ENCODE peak calls at places on chromosomes 7 and 10, in seven cellular contexts. M, I, A, F, B, R and C are unnamed samples.

GRCh38 chr10:117163061-117163953 is 25.2 kb upstream of the VAX1 start:
- DNase-seq in M (no peak), I (no peak), A (no peak), F (no peak), B (peak), R (no peak), C (no peak)

GRCh38 chr10:3287566-3288445 is 115.2 kb upstream of the PITRM1 start:
- DNase-seq in M (no peak), I (no peak), A (no peak), F (no peak), B (peak), R (no peak), C (no peak)

GRCh38 chr10:49539320-49539885 is 482 bp upstream of the ERCC6 start:
- DNase-seq in M (peak), I (no peak), A (peak), F (peak), B (peak), R (no peak), C (no peak)

GRCh38 chr7:3301831-3302618 is 973 bp downstream of the SDK1 start:
- DNase-seq in M (no peak), I (no peak), A (no peak), F (no peak), B (no peak), R (no peak), C (no peak)

GRCh38 chr10:37826806-37827205 is 30.6 kb downstream of the ZNF248 start:
- DNase-seq in M (no peak), I (no peak), A (no peak), F (no peak), B (no peak), R (no peak), C (no peak)

GRCh38 chr7:99340659-99341058 is 15.0 kb downstream of the ARPC1A start:
- DNase-seq in M (no peak), I (no peak), A (no peak), F (no peak), B (no peak), R (no peak), C (no peak)

GRCh38 chr10:72007246-72007892 is 43.2 kb downstream of the CHST3 start:
- DNase-seq in M (no peak), I (no peak), A (no peak), F (no peak), B (peak), R (no peak), C (no peak)

GRCh38 chr7:17486835-17487234 is 188.4 kb downstream of the AHR start:
- DNase-seq in M (no peak), I (no peak), A (no peak), F (no peak), B (no peak), R (no peak), C (no peak)

GRCh38 chr7:4758791-4759190 is 16.6 kb upstream of the AP5Z1 start:
- DNase-seq in M (no peak), I (no peak), A (no peak), F (no peak), B (no peak), R (no peak), C (no peak)

GRCh38 chr10:32981760-32982159 is 23.7 kb upstream of the ITGB1 start:
- DNase-seq in M (no peak), I (no peak), A (no peak), F (peak), B (peak), R (no peak), C (no peak)

GRCh38 chr7:140638311-140638791 is 2.3 kb downstream of the DENND2A start:
- DNase-seq in M (no peak), I (no peak), A (no peak), F (no peak), B (no peak), R (no peak), C (no peak)

GRCh38 chr7:39527296-39527695 is 38.9 kb upstream of the YAE1 start:
- DNase-seq in M (no peak), I (no peak), A (no peak), F (no peak), B (no peak), R (no peak), C (no peak)

GRCh38 chr7:148515728-148516715 is 74.5 kb upstream of the C7orf33 start:
- DNase-seq in M (no peak), I (no peak), A (no peak), F (no peak), B (no peak), R (no peak), C (no peak)

GRCh38 chr10:988667-989545 is 672 bp downstream of the GTPBP4 start:
- DNase-seq in M (no peak), I (no peak), A (no peak), F (no peak), B (no peak), R (no peak), C (peak)

GRCh38 chr7:132516042-132516840 is 60.0 kb downstream of the PLXNA4 start:
- DNase-seq in M (no peak), I (no peak), A (no peak), F (no peak), B (no peak), R (no peak), C (no peak)

GRCh38 chr7:68564741-68565140 is 1033.5 kb upstream of the AUTS2 start:
- DNase-seq in M (no peak), I (no peak), A (no peak), F (no peak), B (no peak), R (no peak), C (no peak)

GRCh38 chr10:12703813-12704212 is 297.7 kb downstream of the CCDC3 start:
- DNase-seq in M (no peak), I (peak), A (no peak), F (no peak), B (no peak), R (no peak), C (no peak)

GRCh38 chr10:101974091-101974799 is 81.7 kb downstream of the ARMH3 start:
- DNase-seq in M (no peak), I (no peak), A (no peak), F (no peak), B (no peak), R (no peak), C (no peak)

GRCh38 chr7:20220824-20221547 is 3.8 kb upstream of the MACC1 start:
- DNase-seq in M (no peak), I (peak), A (peak), F (no peak), B (no peak), R (no peak), C (no peak)

GRCh38 chr10:98534046-98534445 is 87.3 kb upstream of the HPS1 start:
- DNase-seq in M (no peak), I (no peak), A (no peak), F (no peak), B (no peak), R (no peak), C (no peak)

GRCh38 chr10:121078672-121079102 is 227.5 kb downstream of the WDR11 start:
- DNase-seq in M (no peak), I (no peak), A (no peak), F (no peak), B (no peak), R (peak), C (no peak)

GRCh38 chr7:99767662-99768061 is 16.3 kb downstream of the CYP3A4 start:
- DNase-seq in M (no peak), I (no peak), A (peak), F (peak), B (no peak), R (no peak), C (no peak)

GRCh38 chr7:55060690-55061414 is 42.0 kb downstream of the EGFR start:
- DNase-seq in M (peak), I (no peak), A (no peak), F (no peak), B (no peak), R (no peak), C (no peak)

GRCh38 chr10:986137-986825 is 2.0 kb upstream of the GTPBP4 start:
- DNase-seq in M (no peak), I (no peak), A (no peak), F (no peak), B (no peak), R (no peak), C (no peak)

GRCh38 chr7:378041-378420 is 88.1 kb downstream of the FOXL3 start:
- DNase-seq in M (no peak), I (no peak), A (no peak), F (no peak), B (peak), R (no peak), C (no peak)

GRCh38 chr10:113007821-113008220 is 57.8 kb downstream of the TCF7L2 start:
- DNase-seq in M (no peak), I (no peak), A (no peak), F (no peak), B (no peak), R (no peak), C (no peak)

GRCh38 chr7:69652947-69653701 is 54.8 kb downstream of the AUTS2 start:
- DNase-seq in M (no peak), I (no peak), A (no peak), F (peak), B (no peak), R (no peak), C (no peak)

GRCh38 chr7:130152270-130153141 is 52.7 kb downstream of the TMEM209 start:
- DNase-seq in M (no peak), I (no peak), A (no peak), F (no peak), B (no peak), R (no peak), C (no peak)

GRCh38 chr10:76774987-76775603 is 862.5 kb downstream of the KCNMA1 start:
- DNase-seq in M (no peak), I (no peak), A (no peak), F (no peak), B (no peak), R (no peak), C (no peak)

GRCh38 chr7:155928583-155929145 is 116.4 kb upstream of the SHH start:
- DNase-seq in M (no peak), I (no peak), A (no peak), F (no peak), B (peak), R (no peak), C (no peak)

GRCh38 chr7:28180364-28181147 is at the start of gene JAZF1:
- DNase-seq in M (no peak), I (no peak), A (peak), F (peak), B (peak), R (peak), C (peak)

GRCh38 chr10:69425513-69426298 is 9.0 kb upstream of the TACR2 start:
- DNase-seq in M (no peak), I (no peak), A (peak), F (no peak), B (no peak), R (no peak), C (no peak)

GRCh38 chr7:11784808-11785536 is 47.0 kb downstream of the THSD7A start:
- DNase-seq in M (no peak), I (no peak), A (no peak), F (no peak), B (no peak), R (no peak), C (no peak)

DNA sequence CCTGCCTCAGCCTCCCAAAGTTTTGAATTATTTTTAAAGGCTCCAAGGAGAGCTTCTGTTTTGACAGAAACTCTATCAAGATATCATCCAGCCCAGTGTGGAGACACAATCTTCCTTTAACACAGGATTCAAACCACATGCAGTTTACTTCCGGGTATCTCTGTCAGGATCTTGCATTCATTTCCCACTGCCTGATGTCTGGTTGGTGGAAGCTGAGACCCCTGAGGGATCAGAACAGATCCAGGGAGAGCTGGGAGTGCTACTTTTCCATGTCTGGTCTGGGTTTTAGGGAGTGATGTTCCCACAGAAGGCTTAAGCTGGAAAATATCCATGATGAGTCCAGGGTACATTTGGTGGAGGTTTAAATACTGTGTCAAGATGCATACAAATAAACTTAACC is 16.7 kb downstream of the PTPRE start:
- DNase-seq in M (no peak), I (no peak), A (no peak), F (no peak), B (no peak), R (no peak), C (no peak)
- TF ChIP-seq CTCF in M (no peak), I (no peak), A (no peak), F (no peak), B (no peak), R (no peak), C (no peak)

GRCh38 chr7:151457534-151457933 is 17.6 kb upstream of the CRYGN start:
- DNase-seq in M (no peak), I (no peak), A (no peak), F (no peak), B (no peak), R (no peak), C (no peak)

GRCh38 chr7:151460474-151460855 is 20.5 kb upstream of the CRYGN start:
- DNase-seq in M (no peak), I (no peak), A (no peak), F (no peak), B (no peak), R (no peak), C (no peak)

GRCh38 chr7:151461942-151462230 is 21.9 kb upstream of the CRYGN start:
- DNase-seq in M (no peak), I (no peak), A (no peak), F (no peak), B (no peak), R (no peak), C (no peak)

GRCh38 chr7:151461096-151461941 is 21.4 kb upstream of the CRYGN start:
- DNase-seq in M (no peak), I (no peak), A (no peak), F (no peak), B (no peak), R (no peak), C (no peak)

DNA sequence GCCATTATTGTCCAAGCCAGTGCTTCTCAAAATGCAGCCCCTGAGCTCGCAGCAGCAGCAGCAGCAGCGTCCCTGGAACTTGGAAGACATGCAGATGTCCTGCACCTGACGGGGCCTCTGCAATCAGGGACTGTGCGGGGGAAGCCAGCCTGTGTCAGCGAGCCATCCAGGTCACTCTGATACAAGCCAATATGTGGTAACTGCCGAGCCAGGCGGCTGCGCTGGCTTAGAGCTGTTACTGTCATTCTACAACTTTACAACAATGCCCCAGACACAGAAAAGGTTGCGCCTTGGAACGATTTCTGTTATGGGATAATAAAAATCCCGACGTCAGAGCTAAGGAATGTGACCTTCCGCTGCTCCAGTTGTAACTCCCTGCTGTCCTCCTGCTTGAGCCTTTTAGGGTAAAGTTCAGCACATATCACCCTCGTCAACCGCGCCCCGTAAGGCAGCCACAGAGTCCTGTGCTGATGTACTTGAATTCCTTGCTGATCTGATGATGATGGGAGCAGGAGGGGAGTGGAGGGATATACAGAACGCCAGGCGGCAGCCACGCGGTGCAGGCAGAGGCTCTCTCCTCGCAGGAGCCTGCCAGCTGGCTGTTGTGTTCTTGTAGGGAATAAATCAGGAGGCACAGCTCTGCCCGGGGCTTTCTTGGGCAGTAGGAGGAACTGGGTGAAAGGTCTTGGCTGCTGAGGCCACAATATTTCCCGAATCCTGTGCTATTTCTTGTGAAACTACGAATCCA is 20.0 kb upstream of the CRYGN start:
- DNase-seq in M (peak), I (peak), A (no peak), F (no peak), B (peak), R (no peak), C (no peak)
- TF ChIP-seq CTCF in M (no peak), I (peak), A (no peak), F (no peak), B (peak), R (no peak), C (peak)

DNA sequence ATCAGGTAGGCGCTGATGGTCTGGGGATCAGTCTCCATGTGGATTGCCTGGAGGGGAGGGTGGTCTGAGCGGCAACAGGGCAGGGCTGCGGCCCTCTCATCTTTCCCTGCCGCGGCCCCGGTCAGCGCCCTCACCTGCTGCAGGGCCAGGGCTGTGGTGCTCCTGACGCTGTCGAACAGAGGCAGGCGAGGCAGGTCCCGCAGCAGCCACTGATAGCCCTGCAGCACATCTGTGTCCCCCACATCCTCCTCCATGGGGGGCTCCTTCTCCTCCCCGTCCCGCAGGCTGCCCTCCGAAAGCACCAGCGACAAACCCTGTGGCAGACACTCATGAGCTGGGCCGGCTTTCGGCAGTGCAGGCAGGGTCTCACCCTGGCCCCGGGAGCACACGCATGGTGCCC is 19.0 kb downstream of the INTS1 start:
- DNase-seq in M (no peak), I (no peak), A (no peak), F (no peak), B (no peak), R (no peak), C (no peak)
- TF ChIP-seq CTCF in M (no peak), I (no peak), A (no peak), F (no peak), B (no peak), R (no peak), C (no peak)

DNA sequence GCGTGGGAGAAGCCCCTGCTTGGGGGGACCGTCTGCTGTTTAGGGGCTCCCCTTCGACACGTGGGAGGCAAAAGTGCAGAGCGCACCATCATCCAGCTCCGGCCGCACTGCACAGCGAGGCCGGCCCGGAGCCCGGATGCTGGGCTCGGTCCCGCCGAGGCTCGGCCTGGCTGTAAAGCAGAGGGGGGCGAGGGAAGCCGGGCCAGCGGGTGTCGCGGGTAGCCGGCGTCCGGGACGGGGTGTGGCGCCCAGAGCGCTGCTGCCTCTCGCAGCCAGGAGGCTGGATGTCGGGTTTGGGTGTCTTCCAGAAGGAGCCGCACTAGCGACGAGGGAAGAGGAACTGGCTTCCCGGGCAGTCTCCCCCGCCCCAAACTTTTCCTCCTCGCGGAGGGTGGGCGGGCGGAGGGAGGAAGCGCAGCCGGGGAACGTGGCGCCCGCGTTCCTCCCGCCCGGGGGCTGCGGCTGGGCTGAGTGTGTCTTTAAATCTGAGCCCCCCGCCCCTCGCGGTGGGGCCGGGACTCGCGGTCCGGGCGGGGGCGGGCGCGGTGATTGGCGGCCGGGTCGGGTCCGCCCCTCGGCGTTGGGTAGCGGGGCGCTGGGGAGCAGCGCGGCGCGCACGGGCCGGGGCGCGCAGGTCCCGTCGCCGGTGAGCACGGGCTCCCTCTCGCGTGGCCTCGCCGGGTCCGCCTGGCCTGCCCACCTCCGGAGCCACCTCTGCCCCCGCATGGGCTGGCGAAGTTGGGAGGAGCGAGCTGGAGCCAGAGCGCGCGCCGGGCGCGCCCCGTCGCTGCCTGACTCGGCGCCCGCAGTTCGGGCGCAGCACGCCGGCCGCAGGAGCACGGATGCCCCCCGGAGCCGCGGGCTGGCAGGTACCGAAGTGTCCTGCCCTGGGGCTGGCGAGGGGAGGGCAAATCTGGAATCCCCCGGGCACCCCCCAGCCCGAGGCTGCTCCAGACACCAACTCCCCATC is at the start of gene PALD1:
- DNase-seq in M (no peak), I (no peak), A (peak), F (peak), B (peak), R (peak), C (peak)
- TF ChIP-seq CTCF in M (no peak), I (peak), A (no peak), F (no peak), B (no peak), R (no peak), C (no peak)

GRCh38 chr10:47289921-47290320 is 10.1 kb upstream of the GDF10 start:
- DNase-seq in M (no peak), I (no peak), A (no peak), F (no peak), B (no peak), R (no peak), C (no peak)

GRCh38 chr10:47290338-47290737 is 9.7 kb upstream of the GDF10 start:
- DNase-seq in M (no peak), I (no peak), A (no peak), F (no peak), B (no peak), R (no peak), C (no peak)

GRCh38 chr10:47288236-47288635 is 11.8 kb upstream of the GDF10 start:
- DNase-seq in M (no peak), I (no peak), A (no peak), F (no peak), B (no peak), R (no peak), C (no peak)

GRCh38 chr10:47287805-47288204 is 12.2 kb upstream of the GDF10 start:
- DNase-seq in M (no peak), I (no peak), A (no peak), F (no peak), B (no peak), R (no peak), C (no peak)

GRCh38 chr10:47288916-47289495 is 11.0 kb upstream of the GDF10 start:
- DNase-seq in M (no peak), I (no peak), A (no peak), F (no peak), B (no peak), R (no peak), C (no peak)
- TF ChIP-seq CTCF in M (no peak), I (no peak), A (no peak), F (no peak), B (no peak), R (no peak), C (no peak)

GRCh38 chr10:68332259-68333057 is at the start of gene PBLD:
- DNase-seq in M (peak), I (no peak), A (peak), F (peak), B (peak), R (peak), C (no peak)

GRCh38 chr10:68329506-68329861 is 2.4 kb upstream of the HNRNPH3 start:
- DNase-seq in M (no peak), I (no peak), A (no peak), F (no peak), B (no peak), R (no peak), C (no peak)

GRCh38 chr10:68331455-68332258 is at the start of gene HNRNPH3:
- DNase-seq in M (peak), I (peak), A (peak), F (peak), B (peak), R (peak), C (peak)

GRCh38 chr10:68330852-68331454 is 911 bp upstream of the HNRNPH3 start:
- DNase-seq in M (peak), I (no peak), A (no peak), F (peak), B (peak), R (no peak), C (no peak)

GRCh38 chr10:68327889-68328786 is 3.7 kb upstream of the HNRNPH3 start:
- DNase-seq in M (no peak), I (peak), A (no peak), F (peak), B (no peak), R (no peak), C (no peak)
- TF ChIP-seq CTCF in M (no peak), I (no peak), A (no peak), F (no peak), B (no peak), R (no peak), C (no peak)